ENCODE peak calls at places on chromosomes 6 and 20, in ten cellular contexts. One of them, this sample, is unnamed.

GRCh38 chr6:168877821-168878282 is 375.8 kb downstream of the THBS2 start:
- DNase-seq in GM23338: no peak
- DNase-seq in HepG2: no peak
- DNase-seq in upper lobe of left lung: no peak
- DNase-seq in Panc1: no peak
- DNase-seq in GM12878: no peak
- DNase-seq in HCT116: no peak
- DNase-seq in vagina: no peak
- DNase-seq in sigmoid colon: no peak
- DNase-seq in breast epithelium: peak
- DNase-seq in this sample: no peak

GRCh38 chr20:58086763-58087566 is 141.5 kb downstream of the ANKRD60 start:
- DNase-seq in breast epithelium: peak
- DNase-seq in GM23338: peak
- DNase-seq in vagina: peak
- DNase-seq in upper lobe of left lung: peak
- DNase-seq in Panc1: peak
- DNase-seq in GM12878: no peak
- DNase-seq in sigmoid colon: peak
- DNase-seq in HepG2: peak
- DNase-seq in HCT116: peak
- DNase-seq in this sample: peak

GRCh38 chr6:52087498-52087999 is at the start of gene PKHD1:
- DNase-seq in Panc1: no peak
- DNase-seq in HepG2: peak
- DNase-seq in GM23338: peak
- DNase-seq in sigmoid colon: no peak
- DNase-seq in upper lobe of left lung: no peak
- DNase-seq in GM12878: no peak
- DNase-seq in breast epithelium: no peak
- DNase-seq in vagina: no peak
- DNase-seq in HCT116: peak
- DNase-seq in this sample: no peak

GRCh38 chr6:501891-502601 is 110.5 kb downstream of the IRF4 start:
- DNase-seq in Panc1: no peak
- DNase-seq in upper lobe of left lung: no peak
- DNase-seq in vagina: no peak
- DNase-seq in HCT116: no peak
- DNase-seq in breast epithelium: no peak
- DNase-seq in GM12878: no peak
- DNase-seq in sigmoid colon: no peak
- DNase-seq in HepG2: no peak
- DNase-seq in GM23338: no peak
- DNase-seq in this sample: no peak

GRCh38 chr6:11054722-11055121 is 10.6 kb upstream of the ELOVL2 start:
- DNase-seq in vagina: no peak
- DNase-seq in GM23338: no peak
- DNase-seq in breast epithelium: no peak
- DNase-seq in Panc1: no peak
- DNase-seq in sigmoid colon: no peak
- DNase-seq in upper lobe of left lung: no peak
- DNase-seq in HepG2: no peak
- DNase-seq in HCT116: no peak
- DNase-seq in GM12878: no peak
- DNase-seq in this sample: no peak

GRCh38 chr6:72246926-72247325 is 360.6 kb downstream of the RIMS1 start:
- DNase-seq in GM12878: no peak
- DNase-seq in GM23338: peak
- DNase-seq in vagina: no peak
- DNase-seq in HCT116: peak
- DNase-seq in sigmoid colon: no peak
- DNase-seq in Panc1: peak
- DNase-seq in breast epithelium: no peak
- DNase-seq in upper lobe of left lung: no peak
- DNase-seq in HepG2: peak
- DNase-seq in this sample: no peak

GRCh38 chr6:14275493-14275851 is 157.9 kb downstream of the CD83 start:
- DNase-seq in breast epithelium: no peak
- DNase-seq in GM23338: no peak
- DNase-seq in GM12878: no peak
- DNase-seq in sigmoid colon: no peak
- DNase-seq in upper lobe of left lung: no peak
- DNase-seq in HCT116: no peak
- DNase-seq in vagina: no peak
- DNase-seq in HepG2: no peak
- DNase-seq in Panc1: no peak
- DNase-seq in this sample: no peak

GRCh38 chr6:33683051-33683571 is 28.4 kb downstream of the UQCC2 start:
- DNase-seq in HepG2: no peak
- DNase-seq in vagina: no peak
- DNase-seq in breast epithelium: no peak
- DNase-seq in GM23338: no peak
- DNase-seq in Panc1: no peak
- DNase-seq in GM12878: no peak
- DNase-seq in HCT116: no peak
- DNase-seq in sigmoid colon: no peak
- DNase-seq in upper lobe of left lung: no peak
- DNase-seq in this sample: no peak

GRCh38 chr6:68958327-68958726 is 323.2 kb downstream of the ADGRB3 start:
- DNase-seq in sigmoid colon: no peak
- DNase-seq in HepG2: peak
- DNase-seq in breast epithelium: no peak
- DNase-seq in vagina: no peak
- DNase-seq in GM23338: no peak
- DNase-seq in upper lobe of left lung: no peak
- DNase-seq in HCT116: no peak
- DNase-seq in GM12878: no peak
- DNase-seq in Panc1: no peak
- DNase-seq in this sample: no peak

GRCh38 chr6:10425973-10426780 is 11.3 kb upstream of the TFAP2A start:
- DNase-seq in GM23338: peak
- DNase-seq in Panc1: no peak
- DNase-seq in breast epithelium: no peak
- DNase-seq in HCT116: no peak
- DNase-seq in vagina: no peak
- DNase-seq in HepG2: peak
- DNase-seq in GM12878: no peak
- DNase-seq in upper lobe of left lung: no peak
- DNase-seq in sigmoid colon: no peak
- DNase-seq in this sample: no peak

GRCh38 chr6:156175971-156176421 is 601.2 kb upstream of the ARID1B start:
- DNase-seq in GM23338: peak
- DNase-seq in breast epithelium: peak
- DNase-seq in GM12878: no peak
- DNase-seq in sigmoid colon: peak
- DNase-seq in upper lobe of left lung: peak
- DNase-seq in Panc1: no peak
- DNase-seq in vagina: no peak
- DNase-seq in HCT116: peak
- DNase-seq in HepG2: peak
- DNase-seq in this sample: no peak

GRCh38 chr6:28563420-28564095 is 37.9 kb downstream of the GPX5 start:
- DNase-seq in upper lobe of left lung: no peak
- DNase-seq in GM23338: no peak
- DNase-seq in GM12878: no peak
- DNase-seq in breast epithelium: no peak
- DNase-seq in Panc1: no peak
- DNase-seq in HCT116: no peak
- DNase-seq in HepG2: no peak
- DNase-seq in vagina: no peak
- DNase-seq in sigmoid colon: no peak
- DNase-seq in this sample: no peak

GRCh38 chr6:28568515-28569108 is 42.9 kb downstream of the GPX5 start:
- DNase-seq in GM23338: no peak
- DNase-seq in breast epithelium: no peak
- DNase-seq in Panc1: no peak
- DNase-seq in HepG2: no peak
- DNase-seq in HCT116: no peak
- DNase-seq in sigmoid colon: no peak
- DNase-seq in vagina: no peak
- DNase-seq in GM12878: no peak
- DNase-seq in upper lobe of left lung: no peak
- DNase-seq in this sample: no peak

GRCh38 chr6:28567506-28567905 is 41.8 kb downstream of the GPX5 start:
- DNase-seq in sigmoid colon: no peak
- DNase-seq in GM23338: no peak
- DNase-seq in HepG2: no peak
- DNase-seq in HCT116: no peak
- DNase-seq in GM12878: no peak
- DNase-seq in upper lobe of left lung: no peak
- DNase-seq in breast epithelium: no peak
- DNase-seq in Panc1: no peak
- DNase-seq in vagina: no peak
- DNase-seq in this sample: no peak

GRCh38 chr6:28566527-28567252 is 41.0 kb downstream of the GPX5 start:
- DNase-seq in Panc1: no peak
- DNase-seq in HepG2: no peak
- DNase-seq in sigmoid colon: no peak
- DNase-seq in vagina: no peak
- DNase-seq in GM12878: no peak
- DNase-seq in breast epithelium: no peak
- DNase-seq in HCT116: no peak
- DNase-seq in GM23338: no peak
- DNase-seq in upper lobe of left lung: no peak
- DNase-seq in this sample: no peak

DNA sequence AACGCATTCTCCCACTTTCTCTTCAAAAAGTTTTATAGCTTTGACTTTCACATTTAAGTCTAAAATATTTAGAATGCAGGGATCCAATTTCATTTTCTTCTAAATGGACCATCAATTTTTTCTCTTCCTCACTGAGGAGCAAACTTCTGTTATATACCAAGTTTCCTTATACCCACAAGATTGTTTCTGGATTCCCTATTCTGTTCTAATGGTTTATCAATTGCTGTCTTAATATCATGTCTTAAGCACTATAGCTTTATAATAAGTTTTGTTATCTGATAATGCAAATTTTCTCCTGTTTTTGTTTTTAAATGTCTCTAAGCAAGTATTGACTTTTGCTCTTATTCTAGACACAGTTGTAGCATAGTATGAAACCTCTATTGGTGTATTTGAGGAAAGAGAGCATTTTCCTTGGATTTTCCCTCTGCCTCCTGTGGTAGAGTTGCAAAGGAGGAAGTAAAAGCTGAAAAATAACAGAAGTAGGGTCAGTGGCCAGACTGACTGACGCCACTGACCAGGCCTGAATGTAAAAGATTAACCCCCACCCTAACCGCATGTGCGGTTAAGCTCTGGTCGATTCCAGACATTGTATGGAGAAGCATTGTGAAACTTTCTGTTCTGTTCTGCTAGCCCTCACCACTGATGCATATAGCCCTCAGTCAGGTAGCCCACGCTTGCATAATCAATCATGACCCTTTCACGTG is 40.3 kb downstream of the GPX5 start:
- DNase-seq in sigmoid colon: no peak
- DNase-seq in GM23338: no peak
- DNase-seq in HCT116: no peak
- DNase-seq in GM12878: no peak
- DNase-seq in vagina: no peak
- DNase-seq in upper lobe of left lung: no peak
- DNase-seq in Panc1: no peak
- DNase-seq in HepG2: peak
- DNase-seq in breast epithelium: no peak
- DNase-seq in this sample: no peak
- TF ChIP-seq POLR2AphosphoS5 in sigmoid colon: no peak
- TF ChIP-seq POLR2AphosphoS5 in GM23338: no peak
- TF ChIP-seq POLR2AphosphoS5 in HCT116: no peak
- TF ChIP-seq POLR2AphosphoS5 in GM12878: no peak
- TF ChIP-seq POLR2AphosphoS5 in vagina: no peak
- TF ChIP-seq POLR2AphosphoS5 in upper lobe of left lung: no peak
- TF ChIP-seq POLR2AphosphoS5 in Panc1: no peak
- TF ChIP-seq POLR2AphosphoS5 in HepG2: no peak
- TF ChIP-seq POLR2AphosphoS5 in breast epithelium: no peak
- TF ChIP-seq POLR2AphosphoS5 in this sample: no peak

GRCh38 chr6:152746172-152746553 is 4.4 kb upstream of the VIP start:
- DNase-seq in sigmoid colon: no peak
- DNase-seq in HCT116: peak
- DNase-seq in GM23338: no peak
- DNase-seq in vagina: no peak
- DNase-seq in upper lobe of left lung: no peak
- DNase-seq in GM12878: no peak
- DNase-seq in Panc1: peak
- DNase-seq in breast epithelium: no peak
- DNase-seq in HepG2: peak
- DNase-seq in this sample: no peak
- TF ChIP-seq POLR2AphosphoS5 in sigmoid colon: no peak
- TF ChIP-seq POLR2AphosphoS5 in HCT116: no peak
- TF ChIP-seq POLR2AphosphoS5 in GM23338: no peak
- TF ChIP-seq POLR2AphosphoS5 in vagina: no peak
- TF ChIP-seq POLR2AphosphoS5 in upper lobe of left lung: no peak
- TF ChIP-seq POLR2AphosphoS5 in GM12878: no peak
- TF ChIP-seq POLR2AphosphoS5 in Panc1: no peak
- TF ChIP-seq POLR2AphosphoS5 in breast epithelium: no peak
- TF ChIP-seq POLR2AphosphoS5 in HepG2: no peak
- TF ChIP-seq POLR2AphosphoS5 in this sample: no peak

GRCh38 chr6:49550413-49551125 is at the start of gene C6orf141:
- DNase-seq in HepG2: no peak
- DNase-seq in Panc1: no peak
- DNase-seq in HCT116: peak
- DNase-seq in sigmoid colon: no peak
- DNase-seq in breast epithelium: no peak
- DNase-seq in vagina: no peak
- DNase-seq in GM23338: peak
- DNase-seq in GM12878: no peak
- DNase-seq in upper lobe of left lung: peak
- DNase-seq in this sample: peak
- TF ChIP-seq POLR2AphosphoS5 in HepG2: no peak
- TF ChIP-seq POLR2AphosphoS5 in Panc1: no peak
- TF ChIP-seq POLR2AphosphoS5 in HCT116: peak
- TF ChIP-seq POLR2AphosphoS5 in sigmoid colon: no peak
- TF ChIP-seq POLR2AphosphoS5 in breast epithelium: no peak
- TF ChIP-seq POLR2AphosphoS5 in vagina: no peak
- TF ChIP-seq POLR2AphosphoS5 in GM23338: no peak
- TF ChIP-seq POLR2AphosphoS5 in GM12878: no peak
- TF ChIP-seq POLR2AphosphoS5 in upper lobe of left lung: no peak
- TF ChIP-seq POLR2AphosphoS5 in this sample: no peak

DNA sequence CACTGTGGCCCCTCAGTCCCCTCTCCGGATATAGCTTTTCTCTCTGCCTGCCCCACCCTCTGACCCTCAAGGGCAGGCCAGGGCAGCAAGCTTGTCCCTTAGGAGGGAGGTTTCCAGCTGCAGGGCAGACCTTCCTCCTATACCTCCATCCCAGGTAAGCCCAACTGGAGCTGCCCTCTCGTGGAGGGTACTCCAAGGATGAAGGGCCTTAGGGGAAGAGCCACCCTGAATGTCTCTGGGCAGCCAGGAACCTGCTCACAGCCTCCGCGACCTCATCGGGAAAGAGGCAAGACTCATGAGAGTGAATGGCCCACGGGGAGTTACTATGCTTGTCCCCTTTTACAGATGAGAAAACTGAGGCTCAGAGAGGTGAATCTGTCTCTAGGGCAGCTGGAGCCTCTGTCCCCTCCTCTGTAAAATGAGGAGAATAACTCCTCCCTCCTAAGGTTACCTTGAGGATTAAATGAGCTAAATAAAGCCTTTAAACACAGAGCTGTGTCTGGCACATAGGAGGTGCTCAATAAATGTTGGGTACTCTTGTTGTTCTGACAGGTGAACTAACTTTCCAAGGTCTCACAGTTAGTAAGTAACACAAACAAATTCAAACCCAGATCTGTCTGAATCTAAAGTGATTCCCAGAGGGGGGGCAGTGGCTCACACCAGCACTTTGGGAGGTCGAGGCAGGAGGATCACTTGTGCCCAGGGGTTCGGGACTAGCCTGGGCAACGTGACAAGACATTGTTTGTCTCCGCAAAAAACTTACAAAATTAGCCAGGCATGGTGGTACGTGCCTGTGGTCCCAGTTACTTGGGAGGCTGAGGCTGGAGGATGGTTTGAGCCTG is 12.1 kb downstream of the SRXN1 start:
- DNase-seq in HepG2: no peak
- DNase-seq in vagina: no peak
- DNase-seq in GM23338: no peak
- DNase-seq in Panc1: no peak
- DNase-seq in HCT116: no peak
- DNase-seq in upper lobe of left lung: no peak
- DNase-seq in GM12878: no peak
- DNase-seq in breast epithelium: no peak
- DNase-seq in sigmoid colon: no peak
- DNase-seq in this sample: no peak
- TF ChIP-seq POLR2AphosphoS5 in HepG2: no peak
- TF ChIP-seq POLR2AphosphoS5 in vagina: no peak
- TF ChIP-seq POLR2AphosphoS5 in GM23338: no peak
- TF ChIP-seq POLR2AphosphoS5 in Panc1: no peak
- TF ChIP-seq POLR2AphosphoS5 in HCT116: no peak
- TF ChIP-seq POLR2AphosphoS5 in upper lobe of left lung: no peak
- TF ChIP-seq POLR2AphosphoS5 in GM12878: no peak
- TF ChIP-seq POLR2AphosphoS5 in breast epithelium: no peak
- TF ChIP-seq POLR2AphosphoS5 in sigmoid colon: no peak
- TF ChIP-seq POLR2AphosphoS5 in this sample: no peak

This sample was measured in GM12891.